ENCODE peak calls at places on chromosomes 12 and 14, in eight cellular contexts. M, C, Z, K, Y, I, U and H are unnamed samples.

GRCh38 chr14:94360945-94361565 is 27.3 kb downstream of the SERPINA1 start:
- DNase-seq in I (no peak), U (no peak), K (no peak), M (no peak), Y (no peak), Z (no peak), C (no peak), H (no peak)

GRCh38 chr12:58443273-58443980 is 476.9 kb downstream of the LRIG3 start:
- DNase-seq in U (peak), Z (no peak), M (no peak), Y (no peak), K (no peak), I (peak), C (no peak), H (no peak)

GRCh38 chr12:107207931-107208515 is 114.7 kb upstream of the CRY1 start:
- DNase-seq in U (no peak), Y (no peak), Z (no peak), K (no peak), I (no peak), C (no peak), M (no peak), H (no peak)

GRCh38 chr12:132377147-132377546 is 47.8 kb upstream of the GALNT9 start:
- DNase-seq in K (no peak), I (no peak), U (no peak), M (no peak), Y (no peak), Z (no peak), C (no peak), H (no peak)

GRCh38 chr12:66708704-66709443 is 30.0 kb upstream of the GRIP1 start:
- DNase-seq in I (peak), Z (no peak), U (no peak), K (no peak), Y (no peak), M (no peak), C (no peak), H (no peak)

GRCh38 chr12:64825143-64826011 is 930 bp downstream of the TBC1D30 start:
- DNase-seq in U (no peak), Z (no peak), C (no peak), I (no peak), M (no peak), Y (peak), K (no peak), H (no peak)

GRCh38 chr12:94208433-94208921 is 60.1 kb downstream of the PLXNC1 start:
- DNase-seq in K (peak), Y (no peak), Z (peak), C (no peak), M (no peak), U (no peak), I (no peak), H (peak)

GRCh38 chr12:54363047-54363446 is 1.2 kb downstream of the GPR84 start:
- DNase-seq in Z (no peak), K (no peak), C (no peak), Y (no peak), M (no peak), I (no peak), U (no peak), H (no peak)

GRCh38 chr12:6650832-6651231 is 3.6 kb upstream of the ACRBP start:
- DNase-seq in K (no peak), U (no peak), Y (no peak), M (no peak), C (no peak), Z (no peak), I (no peak), H (no peak)

GRCh38 chr12:109753959-109754358 is 40.3 kb downstream of the FAM222A start:
- DNase-seq in Y (no peak), C (no peak), K (no peak), M (no peak), Z (no peak), I (no peak), U (no peak), H (no peak)

GRCh38 chr12:66905201-66905600 is 226.3 kb upstream of the GRIP1 start:
- DNase-seq in I (no peak), C (no peak), Z (no peak), Y (no peak), U (no peak), M (no peak), K (no peak), H (no peak)

GRCh38 chr12:7143564-7143963 is 13.4 kb downstream of the CLSTN3 start:
- DNase-seq in Y (no peak), U (no peak), Z (no peak), K (no peak), I (no peak), C (no peak), M (no peak), H (no peak)

GRCh38 chr12:21699851-21700250 is 42.2 kb upstream of the LDHB start:
- DNase-seq in Z (no peak), M (no peak), U (no peak), I (no peak), C (no peak), K (no peak), Y (no peak), H (no peak)

GRCh38 chr12:83196694-83197350 is 510.1 kb downstream of the TMTC2 start:
- DNase-seq in K (no peak), U (no peak), Z (no peak), I (no peak), M (no peak), Y (no peak), C (no peak), H (no peak)

GRCh38 chr12:98373019-98373554 is 142.3 kb upstream of the TMPO start:
- DNase-seq in I (peak), Z (no peak), K (no peak), U (peak), C (no peak), M (no peak), Y (peak), H (no peak)